ENCODE peak calls at places on chromosomes 3 and 15, in seven cellular contexts. T, X, B, M, S, Z and Y are unnamed samples.

GRCh38 chr3:52522651-52523251 is 10.9 kb downstream of the NT5DC2 start:
- DNase-seq in T (no peak), X (no peak), B (peak; percentile 52), M (no peak), S (no peak), Z (no peak), Y (no peak)

GRCh38 chr15:83887404-83887803 is 233.5 kb downstream of the ADAMTSL3 start:
- DNase-seq in T (peak; percentile 68), X (no peak), B (no peak), M (no peak), S (peak; percentile 33), Z (no peak), Y (no peak)

GRCh38 chr3:163939926-163940325 is 1138.4 kb downstream of the SI start:
- DNase-seq in T (peak; percentile 87), X (no peak), B (no peak), M (peak; percentile 2), S (peak; percentile 16), Z (no peak), Y (no peak)

GRCh38 chr3:148089171-148089570 is 608.5 kb upstream of the AGTR1 start:
- DNase-seq in T (no peak), X (no peak), B (no peak), M (no peak), S (no peak), Z (no peak), Y (no peak)

GRCh38 chr3:188282871-188283270 is 128.9 kb downstream of the LPP start:
- DNase-seq in T (no peak), X (no peak), B (no peak), M (no peak), S (no peak), Z (no peak), Y (no peak)

GRCh38 chr3:16474920-16475319 is 38.6 kb downstream of the RFTN1 start:
- DNase-seq in T (no peak), X (no peak), B (no peak), M (peak; percentile 50), S (no peak), Z (no peak), Y (peak; percentile 59)

GRCh38 chr3:50502225-50502583 is 1.2 kb downstream of the CACNA2D2 start:
- DNase-seq in T (no peak), X (no peak), B (no peak), M (no peak), S (no peak), Z (no peak), Y (no peak)

GRCh38 chr15:80234883-80235282 is 17.1 kb downstream of the CTXND1 start:
- DNase-seq in T (peak; percentile 48), X (peak; percentile 70), B (no peak), M (peak; percentile 50), S (peak; percentile 31), Z (no peak), Y (peak; percentile 43)

GRCh38 chr3:143294183-143294582 is 174.6 kb downstream of the CHST2 start:
- DNase-seq in T (no peak), X (no peak), B (no peak), M (no peak), S (no peak), Z (no peak), Y (no peak)
- H3K4me3 ChIP-seq in T (no peak overlapping the region), X (no peak overlapping the region), B (no peak overlapping the region), M (no peak overlapping the region), S (no peak overlapping the region), Z (no peak overlapping the region), Y (no peak overlapping the region)

GRCh38 chr3:122774564-122774963 is 19.1 kb downstream of the HSPBAP1 start:
- DNase-seq in T (no peak), X (no peak), B (no peak), M (peak; percentile 24), S (peak; percentile 65), Z (no peak), Y (peak; percentile 15)
- TF ChIP-seq CTCF in T (no peak), X (no peak), B (no peak), M (no peak), S (no peak), Z (no peak), Y (no peak)

GRCh38 chr3:142999881-143000280 is 1.5 kb upstream of the U2SURP start:
- DNase-seq in T (peak; percentile 36), X (no peak), B (no peak), M (no peak), S (no peak), Z (no peak), Y (peak; percentile 23)
- H3K4me3 ChIP-seq in T (peak overlapping the region; percentile 98), X (peak overlapping the region; percentile 83), B (no peak overlapping the region), M (peak overlapping the region; percentile 96), S (no peak overlapping the region), Z (no peak overlapping the region), Y (peak overlapping the region; percentile 94)

DNA sequence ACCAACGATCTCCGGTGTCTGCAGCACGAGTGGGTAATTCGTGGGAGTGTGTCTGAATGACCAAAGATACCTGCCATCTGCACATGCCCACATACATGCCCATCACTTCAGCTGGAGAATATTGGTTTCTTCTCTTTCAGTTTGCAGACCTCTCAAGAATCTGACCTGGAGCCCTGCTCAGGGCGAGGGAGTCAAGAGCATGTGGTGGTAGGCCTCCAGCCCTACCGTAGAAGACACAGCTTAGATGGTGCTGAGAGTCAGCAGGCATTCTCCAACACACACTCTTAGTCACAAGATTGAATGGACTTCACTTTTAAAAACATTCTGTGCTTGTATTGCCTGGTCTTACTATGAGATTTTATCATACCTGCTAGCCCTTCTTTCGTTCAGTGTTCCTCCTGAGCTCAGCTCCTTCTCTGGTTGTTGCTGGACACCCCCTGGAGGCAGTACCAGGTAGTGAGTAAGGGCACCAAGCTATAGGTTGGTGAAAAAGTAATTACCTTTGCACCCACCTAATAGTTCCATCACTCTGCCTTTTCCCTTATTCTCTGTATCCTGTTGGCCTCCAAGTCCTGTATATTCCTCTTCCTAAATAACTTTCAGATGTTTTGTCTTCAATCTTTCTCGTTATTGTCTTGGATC is 252.0 kb downstream of the CACNA2D3 start:
- DNase-seq in T (no peak), X (no peak), B (no peak), M (peak; percentile 29), S (peak; percentile 17), Z (no peak), Y (no peak)
- TF ChIP-seq CTCF in T (peak; percentile 42), X (no peak), B (peak; percentile 48), M (peak; percentile 54), S (peak; percentile 35), Z (no peak), Y (peak; percentile 40)

GRCh38 chr3:31225923-31226322 is 306.8 kb upstream of the STT3B start:
- DNase-seq in T (no peak), X (no peak), B (no peak), M (no peak), S (no peak), Z (no peak), Y (no peak)
- H3K4me3 ChIP-seq in T (no peak overlapping the region), X (no peak overlapping the region), B (no peak overlapping the region), M (no peak overlapping the region), S (no peak overlapping the region), Z (no peak overlapping the region), Y (no peak overlapping the region)

GRCh38 chr3:107855710-107856109 is 235.1 kb downstream of the CD47 start:
- DNase-seq in T (peak; percentile 64), X (no peak), B (no peak), M (peak; percentile 51), S (peak; percentile 66), Z (no peak), Y (peak; percentile 21)
- TF ChIP-seq CTCF in T (peak; percentile 69), X (no peak), B (no peak), M (peak; percentile 35), S (peak; percentile 59), Z (no peak), Y (peak; percentile 30)

GRCh38 chr15:73972984-73973682 is 19.0 kb downstream of the STOML1 start:
- DNase-seq in T (peak; percentile 89), X (no peak), B (peak; percentile 88), M (peak; percentile 87), S (peak; percentile 68), Z (peak; percentile 86), Y (peak; percentile 76)
- H3K4me3 ChIP-seq in T (peak overlapping the region; percentile 61), X (peak overlapping the region; percentile 61), B (peak overlapping the region; percentile 19), M (no peak overlapping the region), S (no peak overlapping the region), Z (no peak overlapping the region), Y (peak overlapping the region; percentile 14)

DNA sequence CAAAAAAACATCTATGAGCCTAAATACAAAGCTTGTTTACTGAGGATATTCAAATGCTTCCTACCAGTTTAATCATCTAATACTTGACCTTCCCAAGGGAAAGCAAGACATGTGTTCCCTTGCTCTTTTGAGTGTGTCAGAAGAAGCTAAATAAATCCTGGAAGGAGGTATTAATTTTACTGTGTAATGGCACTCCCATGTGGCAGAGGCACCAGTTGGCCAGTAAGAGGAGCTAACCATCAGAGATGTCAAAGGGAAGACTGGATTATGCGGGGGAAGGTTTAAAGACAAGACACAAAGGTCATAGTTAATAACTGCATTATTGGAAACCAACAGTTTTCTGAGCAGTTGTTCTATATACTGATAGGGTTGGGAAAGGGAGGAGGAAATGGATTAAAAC is 125.1 kb downstream of the SUCLG2 start:
- DNase-seq in T (no peak), X (no peak), B (no peak), M (no peak), S (no peak), Z (no peak), Y (no peak)
- TF ChIP-seq CTCF in T (no peak), X (no peak), B (no peak), M (no peak), S (no peak), Z (no peak), Y (no peak)

GRCh38 chr3:12759097-12759679 is at the start of gene TMEM40:
- DNase-seq in T (peak; percentile 85), X (no peak), B (no peak), M (no peak), S (peak; percentile 99), Z (no peak), Y (no peak)
- H3K4me3 ChIP-seq in T (peak within 1 kb of the TSS; percentile 24), X (peak within 1 kb of the TSS; percentile 27), B (no peak within 1 kb of the TSS), M (no peak within 1 kb of the TSS), S (peak within 1 kb of the TSS; percentile 62), Z (no peak within 1 kb of the TSS), Y (no peak within 1 kb of the TSS)

GRCh38 chr3:124565551-124565950 is 164.7 kb upstream of the UMPS start:
- DNase-seq in T (no peak), X (no peak), B (no peak), M (no peak), S (no peak), Z (no peak), Y (no peak)

GRCh38 chr3:124563376-124563775 is 166.9 kb upstream of the UMPS start:
- DNase-seq in T (peak; percentile 64), X (no peak), B (no peak), M (no peak), S (peak; percentile 62), Z (no peak), Y (no peak)

GRCh38 chr3:124566701-124567100 is 163.6 kb upstream of the UMPS start:
- DNase-seq in T (no peak), X (no peak), B (no peak), M (no peak), S (no peak), Z (no peak), Y (no peak)

GRCh38 chr3:124567168-124567567 is 163.1 kb upstream of the UMPS start:
- DNase-seq in T (no peak), X (no peak), B (no peak), M (no peak), S (no peak), Z (no peak), Y (no peak)

GRCh38 chr3:124565013-124565412 is 165.2 kb upstream of the UMPS start:
- DNase-seq in T (peak; percentile 94), X (no peak), B (no peak), M (peak; percentile 83), S (peak; percentile 62), Z (peak; percentile 75), Y (peak; percentile 69)
- TF ChIP-seq CTCF in T (peak; percentile 97), X (peak; percentile 82), B (peak; percentile 90), M (peak; percentile 86), S (peak; percentile 84), Z (peak; percentile 83), Y (peak; percentile 94)